ENCODE peak calls at places on chromosomes 16 and 17, in nine cellular contexts. T is hepatic stellate cell; B is CD8-positive, alpha-beta memory T cell; F is C1 segment of cervical spinal cord; E is endothelial cell; U is lower leg skin; L is fibroblast of lung; Y is posterior cingulate gyrus; N is dorsolateral prefrontal cortex. X is an unnamed sample.

GRCh38 chr16:67236551-67237395 is 9.8 kb downstream of the TMEM208 start:
- DNase-seq in T (peak; percentile 69), B (peak; percentile 75), F (no peak), E (peak; percentile 75), U (no peak), L (peak; percentile 38), Y (no peak), N (no peak), X (no peak)

GRCh38 chr16:55912022-55912421 is 36.8 kb upstream of the CES5A start:
- DNase-seq in T (no peak), B (no peak), F (no peak), E (no peak), U (no peak), L (no peak), Y (peak; percentile 69), N (peak; percentile 92), X (peak; percentile 73)

GRCh38 chr17:35082073-35082657 is 18.7 kb upstream of the RFFL start:
- DNase-seq in T (peak; percentile 42), B (no peak), F (no peak), E (no peak), U (no peak), L (peak; percentile 90), Y (no peak), N (no peak), X (no peak)

GRCh38 chr17:76540381-76541300 is 797 bp downstream of the PRCD start:
- DNase-seq in T (peak; percentile 99), B (no peak), F (peak; percentile 96), E (peak; percentile 85), U (peak; percentile 98), L (peak; percentile 94), Y (peak; percentile 96), N (peak; percentile 98), X (peak; percentile 98)

GRCh38 chr16:2476741-2477140 is 1.8 kb downstream of the TBC1D24 start:
- DNase-seq in T (no peak), B (no peak), F (no peak), E (no peak), U (no peak), L (no peak), Y (no peak), N (no peak), X (no peak)

GRCh38 chr16:50335198-50335958 is 33.4 kb downstream of the BRD7 start:
- DNase-seq in T (no peak), B (no peak), F (no peak), E (no peak), U (no peak), L (no peak), Y (no peak), N (no peak), X (no peak)

GRCh38 chr17:5097101-5097834 is 14.4 kb downstream of the ZNF232 start:
- DNase-seq in T (no peak), B (peak; percentile 58), F (peak; percentile 5), E (peak; percentile 63), U (peak; percentile 93), L (no peak), Y (peak; percentile 46), N (peak; percentile 86), X (peak; percentile 24)

GRCh38 chr16:83113317-83113716 is 486.5 kb downstream of the CDH13 start:
- DNase-seq in T (peak; percentile 22), B (no peak), F (peak; percentile 2), E (peak; percentile 55), U (no peak), L (no peak), Y (no peak), N (peak; percentile 20), X (peak; percentile 61)

GRCh38 chr17:76843703-76844484 is 24.3 kb upstream of the MGAT5B start:
- DNase-seq in T (peak; percentile 36), B (no peak), F (no peak), E (no peak), U (no peak), L (no peak), Y (no peak), N (no peak), X (no peak)

GRCh38 chr17:2814499-2815341 is 18.5 kb downstream of the RAP1GAP2 start:
- DNase-seq in T (no peak), B (peak; percentile 98), F (no peak), E (no peak), U (peak; percentile 88), L (peak; percentile 11), Y (no peak), N (no peak), X (no peak)

GRCh38 chr16:85974428-85975375 is 75.7 kb downstream of the IRF8 start:
- DNase-seq in T (no peak), B (no peak), F (no peak), E (no peak), U (no peak), L (no peak), Y (no peak), N (no peak), X (no peak)

GRCh38 chr16:10122546-10122945 is 59.7 kb downstream of the GRIN2A start:
- DNase-seq in T (no peak), B (no peak), F (no peak), E (peak; percentile 30), U (no peak), L (peak; percentile 42), Y (no peak), N (no peak), X (no peak)

GRCh38 chr17:234163-235047 is 53.0 kb upstream of the DOC2B start:
- DNase-seq in T (no peak), B (peak; percentile 41), F (no peak), E (no peak), U (peak; percentile 83), L (no peak), Y (peak; percentile 57), N (no peak), X (no peak)

GRCh38 chr16:31073823-31074072 is 292 bp downstream of the ZNF668 start:
- DNase-seq in T (no peak), B (no peak), F (no peak), E (no peak), U (no peak), L (no peak), Y (no peak), N (no peak), X (no peak)

GRCh38 chr17:72258711-72259110 is 137.9 kb downstream of the SOX9 start:
- DNase-seq in T (no peak), B (no peak), F (no peak), E (peak; percentile 6), U (no peak), L (no peak), Y (no peak), N (peak; percentile 12), X (no peak)

GRCh38 chr16:85416267-85417109 is 196.6 kb upstream of the GSE1 start:
- DNase-seq in T (peak; percentile 60), B (peak; percentile 79), F (no peak), E (peak; percentile 68), U (peak; percentile 92), L (no peak), Y (peak; percentile 26), N (peak; percentile 18), X (no peak)

GRCh38 chr17:82844796-82845162 is 5.0 kb upstream of the ZNF750 start:
- DNase-seq in T (no peak), B (no peak), F (no peak), E (no peak), U (no peak), L (no peak), Y (no peak), N (no peak), X (no peak)

GRCh38 chr17:28748852-28749515 is 5.2 kb downstream of the TRAF4 start:
- DNase-seq in T (no peak), B (no peak), F (no peak), E (no peak), U (peak; percentile 84), L (no peak), Y (no peak), N (no peak), X (no peak)

GRCh38 chr17:66889480-66890230 is 54.7 kb downstream of the CACNG5 start:
- DNase-seq in T (no peak), B (no peak), F (no peak), E (no peak), U (no peak), L (no peak), Y (no peak), N (no peak), X (no peak)

GRCh38 chr17:6427284-6427781 is 7.6 kb downstream of the AIPL1 start:
- DNase-seq in T (peak; percentile 72), B (no peak), F (no peak), E (no peak), U (no peak), L (peak; percentile 62), Y (no peak), N (no peak), X (no peak)

GRCh38 chr16:49637511-49637910 is 218.4 kb downstream of the ZNF423 start:
- DNase-seq in T (no peak), B (no peak), F (no peak), E (no peak), U (no peak), L (no peak), Y (no peak), N (no peak), X (no peak)

GRCh38 chr17:801660-802059 is 19.5 kb downstream of the MRM3 start:
- DNase-seq in T (no peak), B (no peak), F (no peak), E (no peak), U (no peak), L (peak; percentile 62), Y (no peak), N (no peak), X (no peak)

GRCh38 chr17:40763752-40764151 is 8.2 kb downstream of the KRT26 start:
- DNase-seq in T (no peak), B (no peak), F (no peak), E (no peak), U (no peak), L (no peak), Y (no peak), N (no peak), X (no peak)

GRCh38 chr17:37708616-37709212 is 36.1 kb downstream of the HNF1B start:
- DNase-seq in T (no peak), B (no peak), F (no peak), E (no peak), U (no peak), L (peak; percentile 58), Y (no peak), N (no peak), X (no peak)

GRCh38 chr16:1037023-1037933 is 35.3 kb upstream of the SSTR5 start:
- DNase-seq in T (peak; percentile 45), B (no peak), F (no peak), E (no peak), U (no peak), L (peak; percentile 40), Y (no peak), N (no peak), X (no peak)

GRCh38 chr16:63629272-63629671 is 1492.6 kb downstream of the CDH11 start:
- DNase-seq in T (no peak), B (no peak), F (no peak), E (no peak), U (no peak), L (no peak), Y (no peak), N (no peak), X (no peak)

GRCh38 chr17:17141860-17142552 is 64.1 kb downstream of the PLD6 start:
- DNase-seq in T (peak; percentile 73), B (peak; percentile 57), F (peak; percentile 70), E (peak; percentile 78), U (no peak), L (peak; percentile 42), Y (peak; percentile 81), N (peak; percentile 82), X (no peak)

GRCh38 chr16:11325404-11326083 is 19.7 kb upstream of the RMI2 start:
- DNase-seq in T (no peak), B (no peak), F (no peak), E (no peak), U (no peak), L (no peak), Y (no peak), N (no peak), X (no peak)

GRCh38 chr16:68356249-68356918 is 45.6 kb downstream of the PRMT7 start:
- DNase-seq in T (no peak), B (peak; percentile 83), F (no peak), E (no peak), U (no peak), L (no peak), Y (no peak), N (no peak), X (no peak)

GRCh38 chr16:81545470-81546175 is 101.0 kb downstream of the CMIP start:
- DNase-seq in T (no peak), B (no peak), F (no peak), E (no peak), U (no peak), L (no peak), Y (no peak), N (no peak), X (no peak)

GRCh38 chr17:50865060-50865867 is 890 bp downstream of the TOB1 start:
- DNase-seq in T (no peak), B (peak; percentile 75), F (peak; percentile 74), E (peak; percentile 36), U (peak; percentile 92), L (peak; percentile 58), Y (peak; percentile 44), N (peak; percentile 55), X (peak; percentile 44)